ENCODE peak calls at places on chromosomes 2 and 18, in ten cellular contexts. Q is breast epithelium, O is astrocyte of the spinal cord, H is A549, D is GM06990, W is coronary artery, A is left ventricle myocardium inferior, K is cardiac muscle cell, N is hepatocyte, R is uterus. P is an unnamed sample.

GRCh38 chr18:48889115-48889941 is 61.4 kb downstream of the SMAD7 start:
- DNase-seq in Q (no peak), D (no peak), R (peak; percentile 71), O (no peak), W (peak; percentile 81), K (peak; percentile 84), H (no peak), A (peak; percentile 42), N (peak; percentile 61), P (no peak)

GRCh38 chr2:107305966-107306365 is 420.0 kb upstream of the ST6GAL2 start:
- DNase-seq in D (no peak), K (no peak), O (no peak), R (no peak), N (no peak), A (no peak), W (no peak), H (no peak), Q (no peak), P (no peak)

GRCh38 chr18:40678318-40678717 is 1276.7 kb upstream of the PIK3C3 start:
- DNase-seq in A (no peak), H (no peak), Q (no peak), W (no peak), D (no peak), K (no peak), N (no peak), O (no peak), R (no peak), P (no peak)

GRCh38 chr2:84781942-84782716 is 98.8 kb downstream of the TRABD2A start:
- DNase-seq in H (no peak), O (no peak), A (no peak), W (no peak), D (no peak), R (no peak), K (no peak), Q (no peak), N (peak; percentile 42), P (no peak)

GRCh38 chr2:129396980-129397599 is 582.4 kb upstream of the RAB6C start:
- DNase-seq in A (no peak), H (no peak), O (peak; percentile 6), Q (no peak), N (peak; percentile 78), D (no peak), R (no peak), W (no peak), K (peak; percentile 64), P (no peak)

GRCh38 chr2:191109888-191110287 is 40.9 kb downstream of the STAT4 start:
- DNase-seq in R (no peak), K (no peak), A (no peak), N (no peak), Q (no peak), D (no peak), W (no peak), O (peak; percentile 58), H (no peak), P (no peak)

GRCh38 chr2:53512071-53512841 is 255.3 kb upstream of the CHAC2 start:
- DNase-seq in W (no peak), K (no peak), H (no peak), R (no peak), N (no peak), O (no peak), Q (no peak), A (no peak), D (no peak), P (peak; percentile 16)

GRCh38 chr2:7191927-7192326 is 274.7 kb downstream of the RNF144A start:
- DNase-seq in O (peak; percentile 94), H (peak; percentile 13), K (peak; percentile 22), Q (no peak), W (no peak), D (no peak), R (no peak), A (no peak), N (peak; percentile 77), P (peak; percentile 17)

GRCh38 chr18:6405237-6406074 is 9.3 kb downstream of the L3MBTL4 start:
- DNase-seq in A (no peak), R (no peak), N (no peak), Q (peak; percentile 22), D (no peak), K (no peak), H (no peak), O (peak; percentile 4), W (no peak), P (no peak)

GRCh38 chr2:173590278-173590811 is 235.7 kb downstream of the CDCA7 start:
- DNase-seq in K (no peak), H (peak; percentile 38), Q (peak; percentile 73), R (no peak), W (no peak), O (peak; percentile 98), D (no peak), A (peak; percentile 67), N (peak; percentile 37), P (peak; percentile 92)

GRCh38 chr2:40363631-40364030 is 88.3 kb downstream of the SLC8A1 start:
- DNase-seq in R (no peak), W (no peak), H (no peak), D (peak; percentile 25), O (peak; percentile 50), A (no peak), K (no peak), N (no peak), Q (no peak), P (no peak)

GRCh38 chr2:207042841-207043240 is 103.5 kb downstream of the CPO start:
- DNase-seq in A (no peak), H (no peak), Q (no peak), R (no peak), K (no peak), W (no peak), O (no peak), N (no peak), D (no peak), P (no peak)

GRCh38 chr2:129849559-129850160 is 129.8 kb upstream of the RAB6C start:
- DNase-seq in K (peak; percentile 77), R (no peak), O (peak; percentile 84), D (peak; percentile 29), Q (no peak), H (peak; percentile 29), A (no peak), N (peak; percentile 84), W (no peak), P (peak; percentile 34)

DNA sequence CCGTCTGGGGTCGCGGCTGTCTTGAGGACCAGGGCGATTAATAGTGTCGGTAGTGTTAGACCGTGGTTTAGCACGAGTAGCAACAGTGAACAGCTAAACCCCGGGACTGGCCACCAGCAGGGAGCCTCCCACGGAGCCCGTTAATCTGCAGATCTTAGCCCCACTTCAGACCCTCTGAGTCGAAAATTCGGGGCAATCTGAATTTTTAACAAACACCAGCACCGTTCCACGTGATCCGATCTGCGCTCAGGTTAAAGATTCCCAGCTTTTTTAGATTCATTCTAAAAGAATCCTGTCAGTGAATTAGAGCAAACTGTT is 479 bp upstream of the ATP5F1A start:
- DNase-seq in R (no peak), D (no peak), Q (no peak), H (no peak), A (no peak), W (no peak), N (no peak), O (no peak), K (no peak), P (no peak)
- H3K4me3 ChIP-seq in R (peak overlapping the region; percentile 92), D (peak overlapping the region; percentile 92), Q (peak overlapping the region; percentile 88), H (peak overlapping the region; percentile 98), A (peak overlapping the region; percentile 97), W (peak overlapping the region; percentile 91), N (peak overlapping the region; percentile 85), O (peak overlapping the region; percentile 96), K (peak overlapping the region; percentile 88), P (peak overlapping the region; percentile 76)

GRCh38 chr18:76805221-76805620 is 17.1 kb upstream of the ZNF236 start:
- DNase-seq in K (peak; percentile 22), O (peak; percentile 39), W (no peak), Q (no peak), N (no peak), D (no peak), A (no peak), H (no peak), R (no peak), P (no peak)
- TF ChIP-seq CTCF in K (peak; percentile 29), O (no peak), W (no peak), Q (no peak), N (no peak), D (no peak), A (no peak), H (no peak), R (no peak), P (peak; percentile 38)

GRCh38 chr18:55351980-55352714 is 235.8 kb downstream of the TCF4 start:
- DNase-seq in K (no peak), N (no peak), W (no peak), A (no peak), O (no peak), R (no peak), Q (no peak), H (no peak), D (no peak), P (no peak)
- H3K4me3 ChIP-seq in K (no peak overlapping the region), N (no peak overlapping the region), W (no peak overlapping the region), A (no peak overlapping the region), O (no peak overlapping the region), R (no peak overlapping the region), Q (no peak overlapping the region), H (no peak overlapping the region), D (no peak overlapping the region), P (no peak overlapping the region)

GRCh38 chr2:105339414-105339813 is 2.1 kb downstream of the C2orf49 start:
- DNase-seq in W (no peak), Q (no peak), N (no peak), O (no peak), D (no peak), R (no peak), A (no peak), H (no peak), K (no peak), P (no peak)

DNA sequence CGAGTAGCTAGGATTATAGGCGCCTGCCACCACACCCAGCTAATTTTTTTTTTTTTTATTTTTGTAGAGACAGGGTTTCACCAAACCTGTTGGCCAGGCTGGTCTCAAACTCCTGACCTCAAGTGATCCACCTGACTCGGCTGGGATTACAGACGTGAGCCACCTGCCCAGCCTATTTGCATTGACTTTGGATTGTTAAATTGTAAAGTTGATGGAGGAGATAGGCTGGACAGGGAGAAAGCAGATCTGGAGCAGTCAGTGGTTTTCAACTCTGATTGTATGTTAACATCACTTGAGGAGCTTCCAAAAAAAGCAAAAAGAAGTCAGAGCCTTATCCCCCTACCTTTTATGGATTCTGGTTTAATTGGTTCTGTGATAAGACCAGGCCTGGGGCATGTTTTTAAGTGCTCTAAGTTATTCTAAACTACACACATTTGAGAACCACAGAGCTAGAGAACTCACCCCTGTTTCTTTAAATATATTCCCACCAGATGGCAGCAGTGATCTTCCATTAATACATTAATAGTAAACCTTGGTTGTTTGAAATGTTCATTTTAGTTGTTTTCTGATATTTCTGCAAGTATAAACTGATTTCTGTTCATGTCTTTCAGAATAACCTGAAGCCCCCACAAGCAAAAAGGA is 7.5 kb downstream of the C2orf49 start:
- DNase-seq in R (no peak), N (peak; percentile 69), A (no peak), K (peak; percentile 83), H (peak; percentile 18), Q (no peak), O (peak; percentile 61), D (no peak), W (no peak), P (peak; percentile 10)
- TF ChIP-seq CTCF in R (peak; percentile 26), N (peak; percentile 58), A (peak; percentile 56), K (peak; percentile 33), H (peak; percentile 70), Q (no peak), O (peak; percentile 32), D (peak; percentile 36), W (no peak), P (peak; percentile 25)

P was measured in AG09309.